ENCODE peak calls at places on chromosome 9, in seven cellular contexts. E, A, Z, H, S, V and D are unnamed samples.

GRCh38 chr9:91089405-91090131 is 272.1 kb downstream of the AUH start:
- DNase-seq in E (no peak), A (no peak), Z (no peak), H (peak; percentile 37), S (no peak), V (no peak), D (no peak)

GRCh38 chr9:79215819-79216218 is 355.9 kb upstream of the TLE4 start:
- DNase-seq in E (no peak), A (no peak), Z (no peak), H (peak; percentile 29), S (no peak), V (no peak), D (no peak)

GRCh38 chr9:7192266-7192665 is 434.5 kb downstream of the KDM4C start:
- DNase-seq in E (no peak), A (no peak), Z (no peak), H (no peak), S (no peak), V (no peak), D (no peak)

GRCh38 chr9:109012009-109012875 is 1.1 kb downstream of the CTNNAL1 start:
- DNase-seq in E (peak; percentile 64), A (peak; percentile 55), Z (peak; percentile 98), H (peak; percentile 94), S (peak; percentile 66), V (peak; percentile 57), D (peak; percentile 17)

GRCh38 chr9:96447406-96447805 is 2.6 kb upstream of the HABP4 start:
- DNase-seq in E (no peak), A (no peak), Z (no peak), H (no peak), S (no peak), V (no peak), D (no peak)

GRCh38 chr9:34049630-34050384 is 1.1 kb upstream of the UBAP2 start:
- DNase-seq in E (no peak), A (no peak), Z (no peak), H (no peak), S (no peak), V (no peak), D (no peak)

GRCh38 chr9:34291019-34291418 is 38.0 kb downstream of the KIF24 start:
- DNase-seq in E (no peak), A (no peak), Z (no peak), H (no peak), S (no peak), V (no peak), D (no peak)

GRCh38 chr9:114803886-114804285 is 2.0 kb downstream of the TNFSF15 start:
- DNase-seq in E (no peak), A (no peak), Z (no peak), H (peak; percentile 11), S (no peak), V (no peak), D (no peak)

GRCh38 chr9:111483419-111483861 is 743 bp downstream of the ECPAS start:
- DNase-seq in E (no peak), A (peak; percentile 51), Z (no peak), H (no peak), S (no peak), V (peak; percentile 84), D (no peak)

GRCh38 chr9:128635266-128636023 is 21.2 kb downstream of the DYNC2I2 start:
- DNase-seq in E (peak; percentile 71), A (peak; percentile 91), Z (peak; percentile 88), H (peak; percentile 89), S (peak; percentile 82), V (no peak), D (no peak)

GRCh38 chr9:34664281-34665108 is 2.0 kb upstream of the CCL27 start:
- DNase-seq in E (peak; percentile 84), A (peak; percentile 70), Z (peak; percentile 63), H (peak; percentile 28), S (peak; percentile 90), V (peak; percentile 73), D (peak; percentile 68)

GRCh38 chr9:114504341-114505186 is 709 bp downstream of the WHRN start:
- DNase-seq in E (no peak), A (peak; percentile 54), Z (no peak), H (peak; percentile 49), S (peak; percentile 26), V (peak; percentile 58), D (peak; percentile 56)

GRCh38 chr9:133103183-133103986 is 17.7 kb downstream of the RALGDS start:
- DNase-seq in E (peak; percentile 79), A (peak; percentile 50), Z (no peak), H (no peak), S (peak; percentile 57), V (peak; percentile 77), D (peak; percentile 69)

GRCh38 chr9:123784513-123784912 is 145.4 kb downstream of the DENND1A start:
- DNase-seq in E (no peak), A (no peak), Z (peak; percentile 5), H (peak; percentile 70), S (no peak), V (no peak), D (no peak)

GRCh38 chr9:132166599-132166998 is 4.7 kb downstream of the NTNG2 start:
- DNase-seq in E (no peak), A (no peak), Z (no peak), H (no peak), S (no peak), V (no peak), D (no peak)

GRCh38 chr9:114084282-114085073 is 6.4 kb upstream of the AMBP start:
- DNase-seq in E (no peak), A (no peak), Z (no peak), H (no peak), S (no peak), V (no peak), D (no peak)

GRCh38 chr9:13555516-13555915 is 276.0 kb upstream of the MPDZ start:
- DNase-seq in E (no peak), A (no peak), Z (no peak), H (no peak), S (no peak), V (no peak), D (no peak)

GRCh38 chr9:18851069-18851468 is 181.9 kb downstream of the SAXO1 start:
- DNase-seq in E (no peak), A (no peak), Z (no peak), H (no peak), S (no peak), V (no peak), D (no peak)

GRCh38 chr9:19512432-19512831 is 103.6 kb downstream of the ACER2 start:
- DNase-seq in E (no peak), A (no peak), Z (no peak), H (no peak), S (no peak), V (no peak), D (no peak)

GRCh38 chr9:5614985-5615384 is 13.9 kb upstream of the RIC1 start:
- DNase-seq in E (no peak), A (no peak), Z (no peak), H (no peak), S (no peak), V (no peak), D (no peak)

GRCh38 chr9:112049834-112050516 is 125.1 kb downstream of the SUSD1 start:
- DNase-seq in E (no peak), A (no peak), Z (no peak), H (peak; percentile 73), S (no peak), V (no peak), D (no peak)

GRCh38 chr9:129026442-129027223 is 1.5 kb downstream of the SH3GLB2 start:
- DNase-seq in E (no peak), A (no peak), Z (no peak), H (no peak), S (no peak), V (no peak), D (no peak)

GRCh38 chr9:127724012-127724411 is 8.1 kb downstream of the TTC16 start:
- DNase-seq in E (no peak), A (no peak), Z (no peak), H (no peak), S (no peak), V (no peak), D (no peak)

GRCh38 chr9:123658792-123659191 is 271.1 kb downstream of the DENND1A start:
- DNase-seq in E (no peak), A (no peak), Z (no peak), H (no peak), S (no peak), V (peak; percentile 32), D (no peak)

GRCh38 chr9:8860925-8861324 is 1061.3 kb upstream of the DMAC1 start:
- DNase-seq in E (no peak), A (no peak), Z (no peak), H (peak; percentile 44), S (no peak), V (no peak), D (no peak)
- TF ChIP-seq CTCF in E (no peak), A (no peak), Z (no peak), H (no peak), S (no peak), V (no peak), D (no peak)

GRCh38 chr9:126661521-126662251 is 48.0 kb downstream of the LMX1B start:
- DNase-seq in E (no peak), A (no peak), Z (peak; percentile 72), H (no peak), S (no peak), V (no peak), D (no peak)
- TF ChIP-seq CTCF in E (no peak), A (no peak), Z (peak; percentile 79), H (no peak), S (no peak), V (no peak), D (no peak)

DNA sequence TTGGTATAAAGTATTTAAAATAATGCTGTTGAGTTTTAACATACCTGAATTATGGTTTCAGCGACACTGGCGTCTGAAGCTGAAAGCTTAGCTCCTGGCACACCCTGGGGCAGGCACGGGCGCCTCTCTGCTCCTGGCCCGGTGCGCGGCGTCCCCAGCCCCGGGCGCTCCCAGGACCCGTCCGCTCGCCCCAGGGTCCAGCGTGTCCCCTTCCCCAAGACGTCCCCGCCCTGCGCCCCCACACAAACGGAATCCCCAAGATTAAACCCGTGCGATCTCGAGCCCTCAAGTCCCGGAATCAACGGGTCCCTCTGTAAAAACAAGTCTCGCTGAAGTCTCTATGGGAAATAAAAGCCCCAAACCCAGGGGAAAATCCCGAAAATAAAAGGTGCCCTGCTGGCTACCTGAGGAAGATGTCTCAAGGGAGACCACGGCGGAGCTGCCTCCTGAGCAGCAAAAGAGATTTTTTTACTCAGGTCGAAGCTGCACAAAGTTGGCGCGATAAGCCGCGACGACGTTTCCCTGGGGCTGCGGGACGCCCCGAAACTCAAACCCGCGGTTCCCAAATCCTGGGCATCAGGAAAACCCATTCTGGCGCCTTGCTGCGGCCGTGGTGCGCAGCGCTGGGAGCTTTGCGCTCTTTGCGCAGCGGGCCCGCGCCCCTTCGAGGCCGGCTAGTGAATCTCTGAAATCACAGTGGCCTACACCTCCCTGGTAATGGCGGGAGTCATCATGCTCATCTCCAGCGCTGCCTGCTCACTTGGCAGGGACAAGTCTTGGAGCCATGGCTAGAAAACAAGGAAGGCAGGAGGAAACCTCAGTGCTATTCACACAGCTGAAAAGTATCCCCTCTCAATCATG is 6.3 kb upstream of the IFNA8 start:
- DNase-seq in E (no peak), A (no peak), Z (no peak), H (no peak), S (no peak), V (peak; percentile 28), D (no peak)
- TF ChIP-seq CTCF in E (no peak), A (no peak), Z (peak; percentile 31), H (no peak), S (no peak), V (peak; percentile 29), D (no peak)

DNA sequence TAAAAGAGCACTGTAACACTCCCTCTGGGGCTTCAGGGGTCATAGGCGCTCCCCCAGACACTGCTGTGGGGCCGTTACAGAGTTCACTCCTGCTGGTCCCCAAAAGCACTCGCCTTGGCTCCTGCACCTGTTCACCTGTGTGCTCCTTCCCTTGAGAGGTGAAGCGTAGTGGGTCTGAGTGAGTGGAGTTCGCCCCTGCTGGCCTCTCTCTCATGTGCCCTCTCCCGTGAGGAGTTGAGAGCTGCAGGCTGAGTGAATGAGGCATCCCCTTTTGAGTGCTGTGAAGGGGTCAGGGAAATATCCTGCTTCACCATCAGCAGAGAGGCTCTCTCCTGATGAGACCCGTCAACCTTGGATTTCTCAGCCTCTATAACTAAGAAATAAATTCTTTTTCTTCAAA is 134.6 kb upstream of the TUT7 start:
- DNase-seq in E (no peak), A (no peak), Z (no peak), H (no peak), S (no peak), V (no peak), D (no peak)
- TF ChIP-seq CTCF in E (no peak), A (no peak), Z (no peak), H (no peak), S (no peak), V (no peak), D (no peak)